ENCODE peak calls at places on chromosomes 12 and 14, in six cellular contexts. F is GM12878, O is Panc1, N is A549, D is K562, A is SK-N-SH. I is an unnamed sample.

GRCh38 chr12:5716221-5716620 is 228.8 kb downstream of the ANO2 start:
- DNase-seq in F (no peak), O (no peak), N (no peak), D (no peak), A (no peak), I (no peak)

GRCh38 chr12:25792031-25792430 is 166.5 kb upstream of the RASSF8 start:
- DNase-seq in F (no peak), O (no peak), N (no peak), D (no peak), A (no peak), I (no peak)

GRCh38 chr14:80426686-80427085 is 215.4 kb upstream of the DIO2 start:
- DNase-seq in F (no peak), O (no peak), N (peak), D (no peak), A (no peak), I (no peak)

GRCh38 chr12:58479403-58479802 is 440.9 kb downstream of the LRIG3 start:
- DNase-seq in F (no peak), O (no peak), N (no peak), D (no peak), A (no peak), I (no peak)

GRCh38 chr12:113359939-113360748 is 1.8 kb downstream of the PLBD2 start:
- DNase-seq in F (no peak), O (no peak), N (no peak), D (no peak), A (peak), I (peak)

GRCh38 chr12:25811656-25812126 is 146.8 kb upstream of the RASSF8 start:
- DNase-seq in F (peak), O (peak), N (peak), D (no peak), A (no peak), I (no peak)

GRCh38 chr12:79451988-79452387 is 238.8 kb downstream of the PAWR start:
- DNase-seq in F (no peak), O (peak), N (peak), D (no peak), A (peak), I (no peak)

GRCh38 chr12:69676257-69677012 is 22.7 kb downstream of the BEST3 start:
- DNase-seq in F (no peak), O (no peak), N (no peak), D (no peak), A (no peak), I (peak)

GRCh38 chr14:70780396-70781075 is 28.8 kb downstream of the MAP3K9 start:
- DNase-seq in F (peak), O (no peak), N (no peak), D (no peak), A (no peak), I (no peak)

GRCh38 chr12:78392918-78393317 is 471.7 kb upstream of the SYT1 start:
- DNase-seq in F (no peak), O (no peak), N (peak), D (no peak), A (peak), I (no peak)

GRCh38 chr14:67574806-67575205 is 25.3 kb downstream of the PIGH start:
- DNase-seq in F (no peak), O (no peak), N (no peak), D (no peak), A (no peak), I (no peak)

GRCh38 chr14:77804592-77804991 is 4.7 kb downstream of the ADCK1 start:
- DNase-seq in F (no peak), O (no peak), N (peak), D (no peak), A (no peak), I (peak)

GRCh38 chr12:93524386-93525133 is 47.9 kb upstream of the SOCS2 start:
- DNase-seq in F (no peak), O (no peak), N (peak), D (no peak), A (no peak), I (no peak)

GRCh38 chr14:72961579-72962335 is 35.5 kb downstream of the DCAF4 start:
- DNase-seq in F (no peak), O (no peak), N (peak), D (no peak), A (no peak), I (no peak)

GRCh38 chr12:24822121-24822899 is 126.6 kb downstream of the BCAT1 start:
- DNase-seq in F (peak), O (no peak), N (no peak), D (no peak), A (no peak), I (no peak)

GRCh38 chr12:68789144-68789878 is 18.7 kb upstream of the MDM2 start:
- DNase-seq in F (no peak), O (no peak), N (no peak), D (no peak), A (no peak), I (no peak)

GRCh38 chr12:40145896-40146295 is 40.0 kb upstream of the SLC2A13 start:
- DNase-seq in F (no peak), O (no peak), N (no peak), D (no peak), A (no peak), I (peak)

GRCh38 chr12:113432976-113433375 is 10.8 kb downstream of the SDSL start:
- DNase-seq in F (no peak), O (no peak), N (no peak), D (no peak), A (no peak), I (no peak)

GRCh38 chr14:103732868-103733626 is 17.4 kb downstream of the ZFYVE21 start:
- DNase-seq in F (no peak), O (no peak), N (no peak), D (no peak), A (no peak), I (no peak)

GRCh38 chr14:77406718-77407117 is 16.6 kb downstream of the NOXRED1 start:
- DNase-seq in F (no peak), O (no peak), N (no peak), D (peak), A (no peak), I (no peak)

GRCh38 chr12:3161861-3162260 is 84.7 kb downstream of the TSPAN9 start:
- DNase-seq in F (no peak), O (no peak), N (no peak), D (no peak), A (no peak), I (peak)

GRCh38 chr12:54725233-54725843 is 77.2 kb upstream of the DCD start:
- DNase-seq in F (no peak), O (no peak), N (peak), D (peak), A (no peak), I (peak)

GRCh38 chr14:56133547-56133946 is 15.3 kb downstream of the PELI2 start:
- DNase-seq in F (no peak), O (no peak), N (no peak), D (no peak), A (no peak), I (peak)

GRCh38 chr12:44748950-44749468 is 127.1 kb downstream of the NELL2 start:
- DNase-seq in F (no peak), O (no peak), N (no peak), D (no peak), A (no peak), I (no peak)

GRCh38 chr14:29536886-29537511 is 390.6 kb downstream of the PRKD1 start:
- DNase-seq in F (no peak), O (no peak), N (peak), D (no peak), A (peak), I (no peak)

GRCh38 chr12:124762791-124763593 is 100.7 kb downstream of the SCARB1 start:
- DNase-seq in F (no peak), O (no peak), N (no peak), D (no peak), A (no peak), I (no peak)

GRCh38 chr14:86858043-86858442 is 1134.9 kb downstream of the GALC start:
- DNase-seq in F (no peak), O (no peak), N (no peak), D (no peak), A (no peak), I (no peak)

GRCh38 chr12:127640181-127640886 is 626.6 kb upstream of the TMEM132C start:
- DNase-seq in F (no peak), O (no peak), N (no peak), D (no peak), A (no peak), I (no peak)

GRCh38 chr12:14454098-14454907 is 88.8 kb downstream of the ATF7IP start:
- DNase-seq in F (peak), O (peak), N (peak), D (peak), A (peak), I (peak)

GRCh38 chr12:7555752-7556151 is 52.2 kb upstream of the CD163 start:
- DNase-seq in F (no peak), O (no peak), N (no peak), D (peak), A (no peak), I (peak)

GRCh38 chr12:65093571-65093970 is 27.5 kb downstream of the WIF1 start:
- DNase-seq in F (no peak), O (no peak), N (no peak), D (no peak), A (no peak), I (no peak)

GRCh38 chr14:79842270-79842669 is 369.0 kb downstream of the DIO2 start:
- DNase-seq in F (no peak), O (no peak), N (peak), D (no peak), A (no peak), I (no peak)

GRCh38 chr12:67681145-67681778 is 32.7 kb downstream of the DYRK2 start:
- DNase-seq in F (no peak), O (peak), N (peak), D (no peak), A (no peak), I (no peak)

GRCh38 chr12:3988519-3989217 is 115.5 kb upstream of the PARP11 start:
- DNase-seq in F (peak), O (no peak), N (no peak), D (no peak), A (no peak), I (no peak)

DNA sequence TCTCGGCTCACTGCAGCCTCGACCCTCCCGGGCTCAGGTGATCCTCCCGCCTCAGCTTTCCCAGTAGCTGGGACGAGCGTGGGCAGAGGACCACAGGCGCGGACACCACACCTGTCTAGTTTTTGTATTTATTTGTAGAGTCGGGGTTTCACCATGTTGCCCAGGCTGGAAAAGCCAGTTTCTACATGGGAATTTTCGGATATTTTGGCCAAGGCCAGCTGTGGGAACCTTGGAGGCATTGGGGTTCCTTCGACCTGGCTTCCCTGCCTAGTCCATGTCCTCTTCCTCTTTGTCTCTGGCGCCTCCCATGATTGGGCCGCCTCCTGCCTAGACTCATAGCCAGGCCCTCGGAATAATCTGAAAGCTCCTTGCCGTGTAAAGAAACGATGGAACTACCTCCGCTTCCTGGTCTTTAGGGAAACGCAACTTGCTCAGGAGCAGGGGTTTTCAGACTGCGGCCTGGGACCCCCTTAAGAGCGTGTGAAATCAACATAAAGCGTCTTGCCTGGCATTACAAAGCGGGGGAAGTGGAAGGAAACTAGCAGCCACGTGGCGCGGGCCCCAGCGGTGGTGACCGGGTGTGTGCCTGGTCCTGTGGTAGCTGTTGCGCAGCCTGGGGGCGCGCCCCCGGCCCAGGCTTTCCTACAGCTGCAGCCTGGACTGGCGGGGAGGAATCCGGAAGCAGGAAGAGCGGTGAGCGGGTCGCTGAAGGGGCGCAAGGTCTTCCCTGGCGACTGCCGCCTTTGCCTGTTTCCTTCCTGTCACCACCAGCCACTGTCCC is 1.4 kb upstream of the HSP90AA1 start:
- DNase-seq in F (peak), O (no peak), N (no peak), D (peak), A (no peak), I (peak)
- TF ChIP-seq REST in F (no peak), O (no peak), N (no peak), D (no peak), A (no peak), I (no peak)

GRCh38 chr14:65185859-65186258 is 83.5 kb upstream of the MAX start:
- DNase-seq in F (no peak), O (no peak), N (no peak), D (no peak), A (no peak), I (no peak)

GRCh38 chr14:65180725-65181025 is 78.4 kb upstream of the MAX start:
- DNase-seq in F (no peak), O (no peak), N (no peak), D (no peak), A (no peak), I (no peak)

GRCh38 chr14:65184032-65184764 is 81.9 kb upstream of the MAX start:
- DNase-seq in F (no peak), O (no peak), N (peak), D (no peak), A (no peak), I (no peak)

GRCh38 chr14:65177551-65177950 is 75.2 kb upstream of the MAX start:
- DNase-seq in F (no peak), O (no peak), N (no peak), D (no peak), A (no peak), I (no peak)

DNA sequence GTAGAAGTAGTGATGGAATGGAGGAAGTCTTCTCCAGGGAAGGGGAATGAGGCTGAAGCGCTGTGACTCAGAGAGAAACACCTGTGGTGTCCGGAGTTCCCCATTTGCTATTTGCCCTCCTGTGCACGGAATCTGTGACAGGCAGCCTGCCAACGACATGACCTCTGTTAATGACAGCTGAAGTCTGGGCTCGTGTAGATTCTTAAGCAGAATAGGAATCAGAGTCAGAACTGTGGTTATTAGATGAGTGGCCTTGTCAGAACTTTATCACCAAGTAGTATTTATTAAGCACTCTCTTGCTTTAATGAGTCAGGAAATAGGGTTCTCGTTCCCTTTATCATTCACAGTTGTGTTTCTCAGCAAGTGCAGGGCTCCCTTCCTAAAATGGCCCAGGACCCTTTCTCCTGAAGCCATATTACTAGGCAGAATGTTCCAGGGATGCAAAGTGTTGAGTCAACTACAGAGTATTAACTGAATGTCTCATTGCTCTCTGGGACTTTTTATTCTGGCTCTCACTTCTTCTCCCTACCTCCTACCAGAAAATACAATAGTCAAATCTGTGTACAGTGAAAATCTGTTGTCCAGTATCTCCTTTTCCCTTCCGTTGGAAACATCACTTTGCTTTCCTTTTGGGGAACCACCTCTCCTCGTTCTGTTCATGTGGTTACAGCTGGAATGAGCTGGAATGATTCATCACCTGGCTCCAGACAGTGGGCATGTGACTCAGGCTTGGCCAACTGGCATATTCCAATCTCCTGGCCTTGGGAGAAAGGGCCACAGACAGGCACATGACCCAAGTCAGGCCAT is 77.8 kb upstream of the MAX start:
- DNase-seq in F (peak), O (no peak), N (peak), D (no peak), A (no peak), I (no peak)
- TF ChIP-seq REST in F (no peak), O (no peak), N (no peak), D (no peak), A (no peak), I (no peak)

GRCh38 chr12:89073659-89074058 is 278.6 kb downstream of the DUSP6 start:
- DNase-seq in F (no peak), O (no peak), N (no peak), D (no peak), A (no peak), I (no peak)
- TF ChIP-seq REST in F (no peak), O (no peak), N (no peak), D (no peak), A (no peak), I (no peak)

DNA sequence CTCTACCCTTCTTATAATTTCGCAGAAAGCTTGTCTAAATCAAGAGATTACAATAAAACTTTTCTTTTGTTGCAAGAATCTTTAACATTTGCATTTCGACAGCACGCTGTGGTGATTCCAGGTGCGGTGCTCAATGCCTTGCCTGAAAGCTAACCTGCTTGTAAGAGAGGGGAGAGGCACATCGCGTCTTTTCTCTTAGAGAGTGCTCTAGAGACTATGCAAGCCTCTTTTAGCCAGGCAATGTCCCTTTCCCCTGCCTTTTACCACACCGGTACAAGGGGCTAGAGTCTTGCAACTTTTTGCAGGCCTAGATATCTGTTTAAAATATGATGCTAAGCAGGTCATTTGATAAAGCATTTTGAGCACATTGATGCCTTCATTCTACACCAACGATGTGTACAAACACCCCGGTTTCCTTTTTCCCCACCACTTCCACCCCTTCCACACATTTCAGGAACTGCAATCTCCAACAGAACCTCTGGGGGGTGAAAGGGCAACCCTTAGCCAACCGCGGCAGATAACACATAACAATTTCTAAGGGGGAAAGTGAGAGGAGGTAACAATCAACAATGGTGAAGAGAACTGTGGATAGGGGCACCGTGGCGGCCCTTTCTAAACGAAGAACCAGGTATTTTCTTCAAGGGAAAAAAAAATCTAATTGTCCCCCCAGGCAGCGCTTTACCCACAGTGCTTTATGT is 1.3 kb downstream of the KITLG start:
- DNase-seq in F (no peak), O (no peak), N (peak), D (peak), A (peak), I (peak)
- TF ChIP-seq REST in F (no peak), O (no peak), N (no peak), D (no peak), A (peak), I (no peak)

GRCh38 chr14:91519239-91520036 is 9.3 kb upstream of the PPP4R3A start:
- DNase-seq in F (no peak), O (no peak), N (no peak), D (no peak), A (no peak), I (no peak)

GRCh38 chr14:91520138-91520537 is 10.0 kb upstream of the PPP4R3A start:
- DNase-seq in F (no peak), O (no peak), N (no peak), D (no peak), A (no peak), I (no peak)

GRCh38 chr14:91521058-91521721 is 11.1 kb upstream of the PPP4R3A start:
- DNase-seq in F (no peak), O (no peak), N (no peak), D (no peak), A (no peak), I (no peak)

DNA sequence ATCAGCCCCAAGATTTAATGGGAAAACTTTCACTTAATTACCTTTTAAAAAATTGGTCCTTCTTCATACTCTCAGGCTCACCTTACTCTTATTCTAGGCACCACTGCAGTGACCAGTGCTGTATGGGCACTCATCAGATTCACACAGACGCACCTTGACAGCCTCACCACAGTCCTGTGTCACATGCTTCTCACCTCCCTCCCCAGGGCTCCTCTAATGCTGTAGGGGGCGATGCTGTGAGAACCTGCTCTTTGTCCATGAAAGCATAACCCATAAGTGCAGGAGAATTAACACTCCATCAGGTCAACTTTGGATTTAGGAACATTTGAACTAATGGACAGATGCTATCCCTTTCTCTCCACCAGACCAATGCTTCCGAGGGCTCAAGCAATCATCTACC is 13.9 kb upstream of the PPP4R3A start:
- DNase-seq in F (no peak), O (no peak), N (no peak), D (no peak), A (no peak), I (peak)
- TF ChIP-seq REST in F (no peak), O (no peak), N (no peak), D (no peak), A (no peak), I (no peak)